ENCODE peak calls at places on chromosomes 5 and 9, in four cellular contexts. C is EL, S is GM13976, P is fibroblast of the conjunctiva. F is an unnamed sample.

GRCh38 chr5:178312900-178313299 is 80.3 kb upstream of the PHYKPL start:
- DNase-seq in C (no peak), S (no peak), P (no peak), F (no peak)

GRCh38 chr5:140345919-140346347 is 470 bp downstream of the HBEGF start:
- DNase-seq in C (peak), S (peak), P (no peak), F (peak)

GRCh38 chr9:73575071-73575470 is 423.4 kb downstream of the ANXA1 start:
- DNase-seq in C (no peak), S (no peak), P (no peak), F (no peak)

GRCh38 chr5:174947548-174947947 is 223.2 kb downstream of the MSX2 start:
- DNase-seq in C (no peak), S (no peak), P (no peak), F (no peak)

GRCh38 chr5:137743031-137743640 is 7.2 kb upstream of the KLHL3 start:
- DNase-seq in C (peak), S (peak), P (peak), F (peak)

GRCh38 chr9:77598510-77598909 is 49.6 kb downstream of the GNA14 start:
- DNase-seq in C (peak), S (no peak), P (peak), F (peak)

GRCh38 chr5:176425138-176425537 is 8.8 kb upstream of the CLTB start:
- DNase-seq in C (no peak), S (no peak), P (no peak), F (no peak)

GRCh38 chr9:81146684-81147337 is 542.5 kb downstream of the TLE1 start:
- DNase-seq in C (peak), S (no peak), P (no peak), F (peak)

GRCh38 chr9:127021664-127022337 is 100.6 kb downstream of the ANGPTL2 start:
- DNase-seq in C (peak), S (no peak), P (peak), F (peak)

GRCh38 chr9:87427851-87428506 is 69.7 kb upstream of the DAPK1 start:
- DNase-seq in C (no peak), S (no peak), P (no peak), F (no peak)

GRCh38 chr9:38081356-38082108 is 12.5 kb upstream of the SHB start:
- DNase-seq in C (no peak), S (no peak), P (no peak), F (no peak)

GRCh38 chr5:127936439-127936972 is 147.1 kb upstream of the SLC12A2 start:
- DNase-seq in C (no peak), S (peak), P (no peak), F (no peak)

GRCh38 chr5:115977988-115978387 is 15.7 kb downstream of the LVRN start:
- DNase-seq in C (peak), S (no peak), P (peak), F (peak)

GRCh38 chr5:32302822-32303754 is 9.7 kb downstream of the MTMR12 start:
- DNase-seq in C (no peak), S (no peak), P (no peak), F (no peak)

GRCh38 chr5:149731332-149731616 is 1.2 kb downstream of the PPARGC1B start:
- DNase-seq in C (no peak), S (no peak), P (no peak), F (no peak)

GRCh38 chr5:158951951-158952545 is 147.7 kb downstream of the EBF1 start:
- DNase-seq in C (no peak), S (no peak), P (no peak), F (no peak)

GRCh38 chr5:151770383-151771258 is 1.1 kb upstream of the G3BP1 start:
- DNase-seq in C (peak), S (peak), P (peak), F (peak)

GRCh38 chr5:15013654-15014463 is 142.3 kb upstream of the ANKH start:
- DNase-seq in C (peak), S (peak), P (peak), F (peak)

GRCh38 chr5:157994906-157995519 is 136.1 kb upstream of the CLINT1 start:
- DNase-seq in C (peak), S (peak), P (peak), F (peak)

GRCh38 chr5:11023970-11024369 is 262.9 kb upstream of the DAP start:
- DNase-seq in C (no peak), S (no peak), P (no peak), F (no peak)

GRCh38 chr5:124736111-124736813 is 10.2 kb downstream of the ZNF608 start:
- DNase-seq in C (peak), S (no peak), P (peak), F (peak)

GRCh38 chr9:19102181-19102630 is 498 bp downstream of the HAUS6 start:
- DNase-seq in C (peak), S (peak), P (no peak), F (peak)

GRCh38 chr5:9233712-9234111 is 312.2 kb downstream of the SEMA5A start:
- DNase-seq in C (peak), S (no peak), P (no peak), F (no peak)

GRCh38 chr5:44387391-44387790 is 1.8 kb downstream of the FGF10 start:
- DNase-seq in C (no peak), S (no peak), P (no peak), F (no peak)

GRCh38 chr5:111530298-111530740 is 18.0 kb upstream of the STARD4 start:
- DNase-seq in C (peak), S (peak), P (no peak), F (peak)

GRCh38 chr5:8321272-8321671 is 452.3 kb downstream of the MTRR start:
- DNase-seq in C (no peak), S (no peak), P (no peak), F (no peak)

GRCh38 chr5:143400541-143401252 is 2.8 kb downstream of the NR3C1 start:
- DNase-seq in C (no peak), S (no peak), P (no peak), F (peak)

GRCh38 chr5:55925677-55926076 is 69.1 kb downstream of the IL6ST start:
- DNase-seq in C (no peak), S (no peak), P (no peak), F (no peak)

F was measured in foreskin fibroblast.